ENCODE peak calls at places on chromosomes 4 and X, in ten cellular contexts. One of them, this sample, is unnamed.

GRCh38 chr4:39528056-39528465 is 822 bp upstream of the UGDH start:
- DNase-seq in EL: peak; percentile 92
- DNase-seq in NCI-H2081: peak; percentile 49
- DNase-seq in cardiac muscle cell: no peak
- DNase-seq in brain microvascular endothelial cell: peak; percentile 76
- DNase-seq in K562: no peak
- DNase-seq in OCI-LY7: peak; percentile 4
- DNase-seq in posterior cingulate gyrus: no peak
- DNase-seq in AG08396: peak; percentile 86
- DNase-seq in iPS-NIHi11: no peak
- DNase-seq in this sample: peak; percentile 92

GRCh38 chr4:166312166-166312565 is 439.1 kb downstream of the TLL1 start:
- DNase-seq in AG08396: no peak
- DNase-seq in cardiac muscle cell: no peak
- DNase-seq in K562: no peak
- DNase-seq in iPS-NIHi11: no peak
- DNase-seq in brain microvascular endothelial cell: peak; percentile 12
- DNase-seq in NCI-H2081: no peak
- DNase-seq in posterior cingulate gyrus: no peak
- DNase-seq in EL: peak; percentile 35
- DNase-seq in OCI-LY7: no peak
- DNase-seq in this sample: no peak

GRCh38 chr4:119286377-119287002 is 35.4 kb downstream of the FABP2 start:
- DNase-seq in AG08396: peak; percentile 20
- DNase-seq in iPS-NIHi11: no peak
- DNase-seq in K562: no peak
- DNase-seq in NCI-H2081: no peak
- DNase-seq in posterior cingulate gyrus: no peak
- DNase-seq in OCI-LY7: peak; percentile 57
- DNase-seq in brain microvascular endothelial cell: peak; percentile 50
- DNase-seq in EL: peak; percentile 67
- DNase-seq in cardiac muscle cell: peak; percentile 47
- DNase-seq in this sample: peak; percentile 77

GRCh38 chrX:47313056-47313455 is 57.3 kb upstream of the ZNF157 start:
- DNase-seq in iPS-NIHi11: no peak
- DNase-seq in EL: no peak
- DNase-seq in brain microvascular endothelial cell: no peak
- DNase-seq in posterior cingulate gyrus: no peak
- DNase-seq in NCI-H2081: no peak
- DNase-seq in cardiac muscle cell: no peak
- DNase-seq in K562: no peak
- DNase-seq in AG08396: no peak
- DNase-seq in OCI-LY7: no peak
- DNase-seq in this sample: no peak

GRCh38 chr4:148430847-148431246 is 11.4 kb downstream of the NR3C2 start:
- DNase-seq in NCI-H2081: no peak
- DNase-seq in brain microvascular endothelial cell: no peak
- DNase-seq in iPS-NIHi11: no peak
- DNase-seq in posterior cingulate gyrus: no peak
- DNase-seq in EL: no peak
- DNase-seq in AG08396: no peak
- DNase-seq in K562: no peak
- DNase-seq in cardiac muscle cell: no peak
- DNase-seq in OCI-LY7: no peak
- DNase-seq in this sample: peak; percentile 17

GRCh38 chrX:24093746-24094145 is 39.0 kb downstream of the EIF2S3 start:
- DNase-seq in brain microvascular endothelial cell: no peak
- DNase-seq in posterior cingulate gyrus: no peak
- DNase-seq in cardiac muscle cell: no peak
- DNase-seq in iPS-NIHi11: no peak
- DNase-seq in AG08396: no peak
- DNase-seq in EL: no peak
- DNase-seq in OCI-LY7: no peak
- DNase-seq in K562: no peak
- DNase-seq in NCI-H2081: no peak
- DNase-seq in this sample: no peak

GRCh38 chr4:110781944-110782343 is 159.1 kb upstream of the PITX2 start:
- DNase-seq in iPS-NIHi11: no peak
- DNase-seq in cardiac muscle cell: no peak
- DNase-seq in NCI-H2081: no peak
- DNase-seq in AG08396: no peak
- DNase-seq in OCI-LY7: no peak
- DNase-seq in brain microvascular endothelial cell: no peak
- DNase-seq in EL: no peak
- DNase-seq in posterior cingulate gyrus: no peak
- DNase-seq in K562: no peak
- DNase-seq in this sample: no peak

GRCh38 chr4:101824500-101824899 is 34.0 kb downstream of the BANK1 start:
- DNase-seq in K562: no peak
- DNase-seq in OCI-LY7: no peak
- DNase-seq in brain microvascular endothelial cell: no peak
- DNase-seq in cardiac muscle cell: no peak
- DNase-seq in NCI-H2081: no peak
- DNase-seq in EL: no peak
- DNase-seq in iPS-NIHi11: no peak
- DNase-seq in AG08396: no peak
- DNase-seq in posterior cingulate gyrus: no peak
- DNase-seq in this sample: no peak

GRCh38 chr4:175330236-175330635 is 412.1 kb downstream of the ADAM29 start:
- DNase-seq in NCI-H2081: no peak
- DNase-seq in iPS-NIHi11: no peak
- DNase-seq in OCI-LY7: no peak
- DNase-seq in AG08396: no peak
- DNase-seq in posterior cingulate gyrus: no peak
- DNase-seq in K562: no peak
- DNase-seq in cardiac muscle cell: no peak
- DNase-seq in EL: peak; percentile 36
- DNase-seq in brain microvascular endothelial cell: peak; percentile 41
- DNase-seq in this sample: peak; percentile 33

GRCh38 chr4:31539279-31540074 is 819.3 kb downstream of the PCDH7 start:
- DNase-seq in OCI-LY7: no peak
- DNase-seq in iPS-NIHi11: no peak
- DNase-seq in K562: no peak
- DNase-seq in posterior cingulate gyrus: no peak
- DNase-seq in brain microvascular endothelial cell: no peak
- DNase-seq in EL: no peak
- DNase-seq in cardiac muscle cell: no peak
- DNase-seq in NCI-H2081: no peak
- DNase-seq in AG08396: no peak
- DNase-seq in this sample: no peak

GRCh38 chrX:150870487-150871340 is 27.8 kb downstream of the CD99L2 start:
- DNase-seq in EL: no peak
- DNase-seq in OCI-LY7: no peak
- DNase-seq in K562: no peak
- DNase-seq in brain microvascular endothelial cell: no peak
- DNase-seq in posterior cingulate gyrus: no peak
- DNase-seq in AG08396: no peak
- DNase-seq in NCI-H2081: no peak
- DNase-seq in cardiac muscle cell: no peak
- DNase-seq in iPS-NIHi11: no peak
- DNase-seq in this sample: no peak

GRCh38 chrX:111671668-111672067 is 9.3 kb upstream of the ALG13 start:
- DNase-seq in brain microvascular endothelial cell: peak; percentile 0
- DNase-seq in OCI-LY7: no peak
- DNase-seq in iPS-NIHi11: no peak
- DNase-seq in cardiac muscle cell: no peak
- DNase-seq in EL: no peak
- DNase-seq in NCI-H2081: no peak
- DNase-seq in posterior cingulate gyrus: no peak
- DNase-seq in K562: no peak
- DNase-seq in AG08396: no peak
- DNase-seq in this sample: no peak

GRCh38 chr4:167114416-167114971 is 119.8 kb downstream of the SPOCK3 start:
- DNase-seq in OCI-LY7: no peak
- DNase-seq in K562: no peak
- DNase-seq in posterior cingulate gyrus: no peak
- DNase-seq in iPS-NIHi11: no peak
- DNase-seq in EL: no peak
- DNase-seq in AG08396: no peak
- DNase-seq in brain microvascular endothelial cell: no peak
- DNase-seq in cardiac muscle cell: peak; percentile 10
- DNase-seq in NCI-H2081: no peak
- DNase-seq in this sample: peak; percentile 54

GRCh38 chr4:147863111-147863747 is 131.3 kb downstream of the ARHGAP10 start:
- DNase-seq in AG08396: no peak
- DNase-seq in NCI-H2081: no peak
- DNase-seq in iPS-NIHi11: no peak
- DNase-seq in brain microvascular endothelial cell: no peak
- DNase-seq in cardiac muscle cell: no peak
- DNase-seq in K562: no peak
- DNase-seq in posterior cingulate gyrus: no peak
- DNase-seq in OCI-LY7: no peak
- DNase-seq in EL: peak; percentile 8
- DNase-seq in this sample: peak; percentile 18

GRCh38 chr4:158688813-158689212 is 16.7 kb downstream of the ETFDH start:
- DNase-seq in OCI-LY7: no peak
- DNase-seq in AG08396: no peak
- DNase-seq in iPS-NIHi11: no peak
- DNase-seq in K562: no peak
- DNase-seq in EL: no peak
- DNase-seq in brain microvascular endothelial cell: no peak
- DNase-seq in cardiac muscle cell: no peak
- DNase-seq in NCI-H2081: no peak
- DNase-seq in posterior cingulate gyrus: no peak
- DNase-seq in this sample: no peak

GRCh38 chr4:3863841-3864734 is 97.9 kb downstream of the ADRA2C start:
- DNase-seq in K562: no peak
- DNase-seq in brain microvascular endothelial cell: no peak
- DNase-seq in AG08396: no peak
- DNase-seq in NCI-H2081: no peak
- DNase-seq in EL: no peak
- DNase-seq in OCI-LY7: no peak
- DNase-seq in cardiac muscle cell: no peak
- DNase-seq in iPS-NIHi11: no peak
- DNase-seq in posterior cingulate gyrus: no peak
- DNase-seq in this sample: no peak

GRCh38 chr4:1547863-1548637 is 136.1 kb downstream of the FAM53A start:
- DNase-seq in K562: no peak
- DNase-seq in cardiac muscle cell: no peak
- DNase-seq in NCI-H2081: no peak
- DNase-seq in OCI-LY7: no peak
- DNase-seq in EL: no peak
- DNase-seq in iPS-NIHi11: no peak
- DNase-seq in AG08396: no peak
- DNase-seq in brain microvascular endothelial cell: no peak
- DNase-seq in posterior cingulate gyrus: no peak
- DNase-seq in this sample: no peak

GRCh38 chr4:78864405-78865024 is 74.7 kb downstream of the PAQR3 start:
- DNase-seq in NCI-H2081: peak; percentile 59
- DNase-seq in brain microvascular endothelial cell: peak; percentile 71
- DNase-seq in cardiac muscle cell: peak; percentile 78
- DNase-seq in iPS-NIHi11: peak; percentile 51
- DNase-seq in posterior cingulate gyrus: no peak
- DNase-seq in OCI-LY7: peak; percentile 86
- DNase-seq in AG08396: peak; percentile 37
- DNase-seq in EL: peak; percentile 74
- DNase-seq in K562: peak; percentile 45
- DNase-seq in this sample: peak; percentile 80

GRCh38 chrX:99348256-99348655 is 1061.8 kb downstream of the PCDH19 start:
- DNase-seq in K562: no peak
- DNase-seq in EL: no peak
- DNase-seq in OCI-LY7: no peak
- DNase-seq in brain microvascular endothelial cell: no peak
- DNase-seq in posterior cingulate gyrus: no peak
- DNase-seq in iPS-NIHi11: no peak
- DNase-seq in AG08396: no peak
- DNase-seq in NCI-H2081: no peak
- DNase-seq in cardiac muscle cell: no peak
- DNase-seq in this sample: no peak

GRCh38 chr4:185914583-185915199 is 102.7 kb upstream of the SORBS2 start:
- DNase-seq in cardiac muscle cell: no peak
- DNase-seq in NCI-H2081: no peak
- DNase-seq in brain microvascular endothelial cell: peak; percentile 96
- DNase-seq in posterior cingulate gyrus: no peak
- DNase-seq in EL: peak; percentile 28
- DNase-seq in OCI-LY7: no peak
- DNase-seq in AG08396: peak; percentile 59
- DNase-seq in K562: no peak
- DNase-seq in iPS-NIHi11: no peak
- DNase-seq in this sample: peak; percentile 49

GRCh38 chr4:97216031-97216430 is 927.2 kb downstream of the STPG2 start:
- DNase-seq in K562: no peak
- DNase-seq in AG08396: no peak
- DNase-seq in NCI-H2081: no peak
- DNase-seq in posterior cingulate gyrus: no peak
- DNase-seq in brain microvascular endothelial cell: no peak
- DNase-seq in EL: no peak
- DNase-seq in OCI-LY7: no peak
- DNase-seq in cardiac muscle cell: no peak
- DNase-seq in iPS-NIHi11: no peak
- DNase-seq in this sample: no peak

GRCh38 chr4:108540536-108540935 is 79.8 kb upstream of the RPL34 start:
- DNase-seq in NCI-H2081: no peak
- DNase-seq in cardiac muscle cell: no peak
- DNase-seq in posterior cingulate gyrus: no peak
- DNase-seq in iPS-NIHi11: no peak
- DNase-seq in AG08396: no peak
- DNase-seq in K562: no peak
- DNase-seq in OCI-LY7: no peak
- DNase-seq in EL: no peak
- DNase-seq in brain microvascular endothelial cell: no peak
- DNase-seq in this sample: peak; percentile 19

GRCh38 chrX:13377537-13377936 is 57.7 kb upstream of the ATXN3L start:
- DNase-seq in K562: no peak
- DNase-seq in cardiac muscle cell: no peak
- DNase-seq in AG08396: peak; percentile 45
- DNase-seq in EL: peak; percentile 86
- DNase-seq in iPS-NIHi11: no peak
- DNase-seq in posterior cingulate gyrus: no peak
- DNase-seq in OCI-LY7: no peak
- DNase-seq in brain microvascular endothelial cell: peak; percentile 57
- DNase-seq in NCI-H2081: peak; percentile 32
- DNase-seq in this sample: peak; percentile 55

GRCh38 chr4:6917445-6918241 is 8.0 kb downstream of the TBC1D14 start:
- DNase-seq in brain microvascular endothelial cell: no peak
- DNase-seq in AG08396: no peak
- DNase-seq in posterior cingulate gyrus: no peak
- DNase-seq in K562: peak; percentile 63
- DNase-seq in OCI-LY7: peak; percentile 56
- DNase-seq in EL: no peak
- DNase-seq in NCI-H2081: peak; percentile 99
- DNase-seq in iPS-NIHi11: peak; percentile 63
- DNase-seq in cardiac muscle cell: no peak
- DNase-seq in this sample: peak; percentile 24

GRCh38 chr4:177448850-177449249 is 6.6 kb upstream of the AGA start:
- DNase-seq in brain microvascular endothelial cell: no peak
- DNase-seq in AG08396: no peak
- DNase-seq in K562: no peak
- DNase-seq in NCI-H2081: no peak
- DNase-seq in OCI-LY7: no peak
- DNase-seq in posterior cingulate gyrus: no peak
- DNase-seq in cardiac muscle cell: no peak
- DNase-seq in iPS-NIHi11: no peak
- DNase-seq in EL: peak; percentile 82
- DNase-seq in this sample: peak; percentile 74

GRCh38 chr4:177902386-177902785 is 460.1 kb upstream of the AGA start:
- DNase-seq in posterior cingulate gyrus: no peak
- DNase-seq in AG08396: no peak
- DNase-seq in cardiac muscle cell: no peak
- DNase-seq in K562: no peak
- DNase-seq in brain microvascular endothelial cell: no peak
- DNase-seq in iPS-NIHi11: no peak
- DNase-seq in OCI-LY7: no peak
- DNase-seq in NCI-H2081: no peak
- DNase-seq in EL: no peak
- DNase-seq in this sample: no peak

GRCh38 chr4:143819029-143819428 is 86.3 kb downstream of the GYPE start:
- DNase-seq in OCI-LY7: no peak
- DNase-seq in brain microvascular endothelial cell: no peak
- DNase-seq in K562: peak; percentile 20
- DNase-seq in NCI-H2081: no peak
- DNase-seq in posterior cingulate gyrus: no peak
- DNase-seq in cardiac muscle cell: no peak
- DNase-seq in AG08396: no peak
- DNase-seq in EL: no peak
- DNase-seq in iPS-NIHi11: no peak
- DNase-seq in this sample: no peak

GRCh38 chrX:138740361-138740760 is 28.8 kb upstream of the FGF13 start:
- DNase-seq in OCI-LY7: no peak
- DNase-seq in NCI-H2081: no peak
- DNase-seq in AG08396: no peak
- DNase-seq in brain microvascular endothelial cell: no peak
- DNase-seq in posterior cingulate gyrus: no peak
- DNase-seq in cardiac muscle cell: no peak
- DNase-seq in iPS-NIHi11: no peak
- DNase-seq in K562: no peak
- DNase-seq in EL: no peak
- DNase-seq in this sample: no peak